ENCODE peak calls at places on chromosomes 3 and 15, in six cellular contexts. D is NCI-H1436; C is CD8-positive, alpha-beta T cell; J is NCI-H69; I is EH; A is anterior cingulate cortex. K is an unnamed sample.

GRCh38 chr15:42577514-42578031 is 2.2 kb downstream of the STARD9 start:
- DNase-seq in D (no peak), C (no peak), J (peak), I (peak), A (no peak), K (no peak)

GRCh38 chr3:26236991-26237682 is 385.4 kb upstream of the LRRC3B start:
- DNase-seq in D (no peak), C (no peak), J (peak), I (no peak), A (no peak), K (no peak)

GRCh38 chr3:61853912-61854311 is 292.5 kb downstream of the PTPRG start:
- DNase-seq in D (no peak), C (no peak), J (no peak), I (peak), A (no peak), K (no peak)

GRCh38 chr15:85407421-85408269 is 27.2 kb downstream of the AKAP13 start:
- DNase-seq in D (no peak), C (no peak), J (peak), I (peak), A (no peak), K (no peak)

GRCh38 chr15:50765202-50765967 is at the start of gene SPPL2A:
- DNase-seq in D (peak), C (peak), J (peak), I (peak), A (peak), K (peak)

GRCh38 chr15:68966996-68967395 is 36.7 kb downstream of the SPESP1 start:
- DNase-seq in D (no peak), C (no peak), J (no peak), I (peak), A (no peak), K (no peak)

GRCh38 chr3:20865811-20866210 is 679.8 kb upstream of the SGO1 start:
- DNase-seq in D (no peak), C (no peak), J (no peak), I (no peak), A (no peak), K (no peak)

GRCh38 chr3:11391172-11391879 is 119.1 kb downstream of the ATG7 start:
- DNase-seq in D (no peak), C (no peak), J (no peak), I (no peak), A (no peak), K (peak)

GRCh38 chr15:74616020-74616939 is 644 bp downstream of the CLK3 start:
- DNase-seq in D (peak), C (peak), J (peak), I (peak), A (peak), K (peak)

GRCh38 chr3:52245322-52246263 is at the start of gene PPM1M:
- DNase-seq in D (no peak), C (no peak), J (peak), I (peak), A (no peak), K (no peak)

GRCh38 chr3:150640256-150640655 is 37.1 kb downstream of the SELENOT start:
- DNase-seq in D (no peak), C (no peak), J (no peak), I (no peak), A (no peak), K (no peak)

K was measured in occipital lobe.